ENCODE peak calls at places on chromosomes 3 and 15, in seven cellular contexts. One of them, this sample, is unnamed.

GRCh38 chr15:90306560-90306959 is 41.1 kb downstream of the NGRN start:
- DNase-seq in fibroblast of the conjunctiva: no peak
- DNase-seq in activated T-helper 9 cell treated with anti-CD3 and anti-CD28 coated beads, Interleukin-2, amount 50 U/mL, for 16 hours: peak
- DNase-seq in KG1: no peak
- DNase-seq in HL-60: peak
- DNase-seq in GM10248: peak
- DNase-seq in NCI-H2171 treated with DMSO at 0.1 percent for 48 hours: no peak
- DNase-seq in this sample: no peak

GRCh38 chr15:25767356-25768151 is 95.6 kb downstream of the ATP10A start:
- DNase-seq in fibroblast of the conjunctiva: no peak
- DNase-seq in activated T-helper 9 cell treated with anti-CD3 and anti-CD28 coated beads, Interleukin-2, amount 50 U/mL, for 16 hours: no peak
- DNase-seq in KG1: no peak
- DNase-seq in HL-60: no peak
- DNase-seq in GM10248: no peak
- DNase-seq in NCI-H2171 treated with DMSO at 0.1 percent for 48 hours: no peak
- DNase-seq in this sample: no peak

GRCh38 chr3:128550471-128551126 is 57.6 kb upstream of the GATA2 start:
- DNase-seq in fibroblast of the conjunctiva: no peak
- DNase-seq in activated T-helper 9 cell treated with anti-CD3 and anti-CD28 coated beads, Interleukin-2, amount 50 U/mL, for 16 hours: no peak
- DNase-seq in KG1: no peak
- DNase-seq in HL-60: no peak
- DNase-seq in GM10248: no peak
- DNase-seq in NCI-H2171 treated with DMSO at 0.1 percent for 48 hours: no peak
- DNase-seq in this sample: no peak

GRCh38 chr15:73899197-73900128 is 26.1 kb downstream of the TBC1D21 start:
- DNase-seq in fibroblast of the conjunctiva: no peak
- DNase-seq in activated T-helper 9 cell treated with anti-CD3 and anti-CD28 coated beads, Interleukin-2, amount 50 U/mL, for 16 hours: no peak
- DNase-seq in KG1: no peak
- DNase-seq in HL-60: no peak
- DNase-seq in GM10248: no peak
- DNase-seq in NCI-H2171 treated with DMSO at 0.1 percent for 48 hours: no peak
- DNase-seq in this sample: no peak

GRCh38 chr15:39242345-39242744 is 338.5 kb upstream of the THBS1 start:
- DNase-seq in fibroblast of the conjunctiva: no peak
- DNase-seq in activated T-helper 9 cell treated with anti-CD3 and anti-CD28 coated beads, Interleukin-2, amount 50 U/mL, for 16 hours: no peak
- DNase-seq in KG1: no peak
- DNase-seq in HL-60: no peak
- DNase-seq in GM10248: no peak
- DNase-seq in NCI-H2171 treated with DMSO at 0.1 percent for 48 hours: no peak
- DNase-seq in this sample: no peak

GRCh38 chr15:66071621-66072295 is 181.8 kb downstream of the MEGF11 start:
- DNase-seq in fibroblast of the conjunctiva: no peak
- DNase-seq in activated T-helper 9 cell treated with anti-CD3 and anti-CD28 coated beads, Interleukin-2, amount 50 U/mL, for 16 hours: no peak
- DNase-seq in KG1: no peak
- DNase-seq in HL-60: no peak
- DNase-seq in GM10248: no peak
- DNase-seq in NCI-H2171 treated with DMSO at 0.1 percent for 48 hours: no peak
- DNase-seq in this sample: no peak

GRCh38 chr3:16243706-16244490 is 20.8 kb downstream of the DPH3 start:
- DNase-seq in fibroblast of the conjunctiva: no peak
- DNase-seq in activated T-helper 9 cell treated with anti-CD3 and anti-CD28 coated beads, Interleukin-2, amount 50 U/mL, for 16 hours: no peak
- DNase-seq in KG1: no peak
- DNase-seq in HL-60: no peak
- DNase-seq in GM10248: no peak
- DNase-seq in NCI-H2171 treated with DMSO at 0.1 percent for 48 hours: no peak
- DNase-seq in this sample: no peak

GRCh38 chr3:161291191-161291901 is 70.2 kb downstream of the NMD3 start:
- DNase-seq in fibroblast of the conjunctiva: no peak
- DNase-seq in activated T-helper 9 cell treated with anti-CD3 and anti-CD28 coated beads, Interleukin-2, amount 50 U/mL, for 16 hours: no peak
- DNase-seq in KG1: no peak
- DNase-seq in HL-60: no peak
- DNase-seq in GM10248: no peak
- DNase-seq in NCI-H2171 treated with DMSO at 0.1 percent for 48 hours: peak
- DNase-seq in this sample: no peak

GRCh38 chr15:80574590-80574989 is 120.5 kb upstream of the ABHD17C start:
- DNase-seq in fibroblast of the conjunctiva: no peak
- DNase-seq in activated T-helper 9 cell treated with anti-CD3 and anti-CD28 coated beads, Interleukin-2, amount 50 U/mL, for 16 hours: no peak
- DNase-seq in KG1: no peak
- DNase-seq in HL-60: no peak
- DNase-seq in GM10248: no peak
- DNase-seq in NCI-H2171 treated with DMSO at 0.1 percent for 48 hours: no peak
- DNase-seq in this sample: no peak